ENCODE peak calls at places on chromosomes 3 and 15, in six cellular contexts. One of them, this sample, is unnamed.

GRCh38 chr3:43968465-43968864 is 273.2 kb upstream of the TOPAZ1 start:
- DNase-seq in activated CD8-positive, alpha-beta T cell treated with anti-CD3 and anti-CD28 coated beads for 36 hours: no peak
- DNase-seq in uterus: no peak
- DNase-seq in WTC11: peak
- DNase-seq in PC-3: no peak
- DNase-seq in heart left ventricle: no peak
- DNase-seq in this sample: no peak

GRCh38 chr3:64266065-64266874 is 41.0 kb upstream of the PRICKLE2 start:
- DNase-seq in PC-3: peak
- DNase-seq in WTC11: no peak
- DNase-seq in heart left ventricle: peak
- DNase-seq in activated CD8-positive, alpha-beta T cell treated with anti-CD3 and anti-CD28 coated beads for 36 hours: no peak
- DNase-seq in uterus: peak
- DNase-seq in this sample: no peak

GRCh38 chr3:184727357-184728060 is 15.6 kb upstream of the MAGEF1 start:
- DNase-seq in WTC11: peak
- DNase-seq in PC-3: peak
- DNase-seq in uterus: peak
- DNase-seq in activated CD8-positive, alpha-beta T cell treated with anti-CD3 and anti-CD28 coated beads for 36 hours: peak
- DNase-seq in heart left ventricle: peak
- DNase-seq in this sample: no peak

GRCh38 chr15:69816522-69816921 is 281.2 kb downstream of the TLE3 start:
- DNase-seq in activated CD8-positive, alpha-beta T cell treated with anti-CD3 and anti-CD28 coated beads for 36 hours: no peak
- DNase-seq in WTC11: no peak
- DNase-seq in heart left ventricle: no peak
- DNase-seq in PC-3: no peak
- DNase-seq in uterus: no peak
- DNase-seq in this sample: no peak

GRCh38 chr3:62015111-62015510 is 358.2 kb downstream of the FEZF2 start:
- DNase-seq in heart left ventricle: no peak
- DNase-seq in uterus: no peak
- DNase-seq in activated CD8-positive, alpha-beta T cell treated with anti-CD3 and anti-CD28 coated beads for 36 hours: no peak
- DNase-seq in WTC11: no peak
- DNase-seq in PC-3: no peak
- DNase-seq in this sample: no peak

GRCh38 chr3:170357920-170358854 is 672 bp downstream of the SKIL start:
- DNase-seq in uterus: peak
- DNase-seq in heart left ventricle: peak
- DNase-seq in activated CD8-positive, alpha-beta T cell treated with anti-CD3 and anti-CD28 coated beads for 36 hours: peak
- DNase-seq in PC-3: peak
- DNase-seq in WTC11: peak
- DNase-seq in this sample: peak

GRCh38 chr3:147616998-147617619 is 207.9 kb downstream of the ZIC1 start:
- DNase-seq in heart left ventricle: no peak
- DNase-seq in activated CD8-positive, alpha-beta T cell treated with anti-CD3 and anti-CD28 coated beads for 36 hours: no peak
- DNase-seq in PC-3: peak
- DNase-seq in uterus: no peak
- DNase-seq in WTC11: no peak
- DNase-seq in this sample: no peak

GRCh38 chr3:63967675-63968611 is 55.4 kb downstream of the PSMD6 start:
- DNase-seq in heart left ventricle: peak
- DNase-seq in activated CD8-positive, alpha-beta T cell treated with anti-CD3 and anti-CD28 coated beads for 36 hours: peak
- DNase-seq in WTC11: no peak
- DNase-seq in PC-3: no peak
- DNase-seq in uterus: peak
- DNase-seq in this sample: peak

GRCh38 chr3:27253831-27254230 is 115.4 kb downstream of the NEK10 start:
- DNase-seq in WTC11: peak
- DNase-seq in activated CD8-positive, alpha-beta T cell treated with anti-CD3 and anti-CD28 coated beads for 36 hours: peak
- DNase-seq in PC-3: peak
- DNase-seq in heart left ventricle: no peak
- DNase-seq in uterus: no peak
- DNase-seq in this sample: peak

GRCh38 chr15:63718590-63719035 is 115.1 kb downstream of the HERC1 start:
- DNase-seq in heart left ventricle: no peak
- DNase-seq in PC-3: peak
- DNase-seq in uterus: no peak
- DNase-seq in WTC11: no peak
- DNase-seq in activated CD8-positive, alpha-beta T cell treated with anti-CD3 and anti-CD28 coated beads for 36 hours: no peak
- DNase-seq in this sample: no peak

GRCh38 chr15:40106203-40107161 is 2.2 kb downstream of the BMF start:
- DNase-seq in uterus: peak
- DNase-seq in activated CD8-positive, alpha-beta T cell treated with anti-CD3 and anti-CD28 coated beads for 36 hours: no peak
- DNase-seq in PC-3: peak
- DNase-seq in WTC11: peak
- DNase-seq in heart left ventricle: no peak
- DNase-seq in this sample: peak

GRCh38 chr3:120908030-120908802 is at the start of gene STXBP5L:
- DNase-seq in uterus: peak
- DNase-seq in WTC11: peak
- DNase-seq in PC-3: peak
- DNase-seq in heart left ventricle: peak
- DNase-seq in activated CD8-positive, alpha-beta T cell treated with anti-CD3 and anti-CD28 coated beads for 36 hours: peak
- DNase-seq in this sample: peak

GRCh38 chr3:46903341-46904302 is 26.1 kb downstream of the PTH1R start:
- DNase-seq in PC-3: peak
- DNase-seq in uterus: no peak
- DNase-seq in activated CD8-positive, alpha-beta T cell treated with anti-CD3 and anti-CD28 coated beads for 36 hours: no peak
- DNase-seq in heart left ventricle: no peak
- DNase-seq in WTC11: no peak
- DNase-seq in this sample: peak

GRCh38 chr3:32994045-32994444 is 42.6 kb downstream of the CCR4 start:
- DNase-seq in activated CD8-positive, alpha-beta T cell treated with anti-CD3 and anti-CD28 coated beads for 36 hours: no peak
- DNase-seq in uterus: no peak
- DNase-seq in WTC11: no peak
- DNase-seq in PC-3: no peak
- DNase-seq in heart left ventricle: no peak
- DNase-seq in this sample: no peak

GRCh38 chr15:89416339-89417183 is 79.8 kb downstream of the RHCG start:
- DNase-seq in activated CD8-positive, alpha-beta T cell treated with anti-CD3 and anti-CD28 coated beads for 36 hours: peak
- DNase-seq in PC-3: peak
- DNase-seq in WTC11: peak
- DNase-seq in heart left ventricle: peak
- DNase-seq in uterus: no peak
- DNase-seq in this sample: peak

GRCh38 chr3:66993082-66993481 is 5.0 kb upstream of the KBTBD8 start:
- DNase-seq in heart left ventricle: no peak
- DNase-seq in PC-3: no peak
- DNase-seq in activated CD8-positive, alpha-beta T cell treated with anti-CD3 and anti-CD28 coated beads for 36 hours: no peak
- DNase-seq in uterus: no peak
- DNase-seq in WTC11: no peak
- DNase-seq in this sample: no peak

GRCh38 chr3:101780661-101781060 is 1.6 kb downstream of the NXPE3 start:
- DNase-seq in WTC11: no peak
- DNase-seq in PC-3: peak
- DNase-seq in activated CD8-positive, alpha-beta T cell treated with anti-CD3 and anti-CD28 coated beads for 36 hours: no peak
- DNase-seq in heart left ventricle: no peak
- DNase-seq in uterus: peak
- DNase-seq in this sample: no peak

GRCh38 chr3:38585791-38586420 is 63.6 kb downstream of the SCN5A start:
- DNase-seq in activated CD8-positive, alpha-beta T cell treated with anti-CD3 and anti-CD28 coated beads for 36 hours: no peak
- DNase-seq in uterus: no peak
- DNase-seq in heart left ventricle: peak
- DNase-seq in WTC11: no peak
- DNase-seq in PC-3: no peak
- DNase-seq in this sample: no peak

GRCh38 chr3:42829628-42830436 is 20.6 kb downstream of the ACKR2 start:
- DNase-seq in activated CD8-positive, alpha-beta T cell treated with anti-CD3 and anti-CD28 coated beads for 36 hours: no peak
- DNase-seq in heart left ventricle: no peak
- DNase-seq in PC-3: peak
- DNase-seq in uterus: no peak
- DNase-seq in WTC11: no peak
- DNase-seq in this sample: no peak

GRCh38 chr15:74489518-74490338 is 28.8 kb upstream of the UBL7 start:
- DNase-seq in uterus: peak
- DNase-seq in WTC11: peak
- DNase-seq in heart left ventricle: peak
- DNase-seq in activated CD8-positive, alpha-beta T cell treated with anti-CD3 and anti-CD28 coated beads for 36 hours: peak
- DNase-seq in PC-3: peak
- DNase-seq in this sample: peak

GRCh38 chr3:172065967-172066762 is 26.8 kb downstream of the FNDC3B start:
- DNase-seq in PC-3: peak
- DNase-seq in WTC11: no peak
- DNase-seq in uterus: no peak
- DNase-seq in heart left ventricle: no peak
- DNase-seq in activated CD8-positive, alpha-beta T cell treated with anti-CD3 and anti-CD28 coated beads for 36 hours: no peak
- DNase-seq in this sample: no peak

GRCh38 chr3:23474580-23475357 is 271.6 kb downstream of the UBE2E2 start:
- DNase-seq in heart left ventricle: no peak
- DNase-seq in PC-3: no peak
- DNase-seq in uterus: no peak
- DNase-seq in activated CD8-positive, alpha-beta T cell treated with anti-CD3 and anti-CD28 coated beads for 36 hours: no peak
- DNase-seq in WTC11: no peak
- DNase-seq in this sample: no peak

GRCh38 chr3:40477671-40478070 is 749 bp downstream of the ZNF619 start:
- DNase-seq in heart left ventricle: no peak
- DNase-seq in uterus: no peak
- DNase-seq in PC-3: peak
- DNase-seq in activated CD8-positive, alpha-beta T cell treated with anti-CD3 and anti-CD28 coated beads for 36 hours: no peak
- DNase-seq in WTC11: no peak
- DNase-seq in this sample: no peak

GRCh38 chr3:41241800-41242571 is 42.7 kb downstream of the CTNNB1 start:
- DNase-seq in heart left ventricle: no peak
- DNase-seq in activated CD8-positive, alpha-beta T cell treated with anti-CD3 and anti-CD28 coated beads for 36 hours: no peak
- DNase-seq in uterus: no peak
- DNase-seq in WTC11: no peak
- DNase-seq in PC-3: no peak
- DNase-seq in this sample: no peak

GRCh38 chr3:94990952-94991705 is 928.3 kb downstream of the NSUN3 start:
- DNase-seq in PC-3: no peak
- DNase-seq in heart left ventricle: no peak
- DNase-seq in uterus: no peak
- DNase-seq in activated CD8-positive, alpha-beta T cell treated with anti-CD3 and anti-CD28 coated beads for 36 hours: no peak
- DNase-seq in WTC11: no peak
- DNase-seq in this sample: no peak
- TF ChIP-seq CTCF in PC-3: peak
- TF ChIP-seq CTCF in heart left ventricle: no peak
- TF ChIP-seq CTCF in uterus: no peak
- TF ChIP-seq CTCF in activated CD8-positive, alpha-beta T cell treated with anti-CD3 and anti-CD28 coated beads for 36 hours: no peak
- TF ChIP-seq CTCF in WTC11: no peak
- TF ChIP-seq CTCF in this sample: no peak

DNA sequence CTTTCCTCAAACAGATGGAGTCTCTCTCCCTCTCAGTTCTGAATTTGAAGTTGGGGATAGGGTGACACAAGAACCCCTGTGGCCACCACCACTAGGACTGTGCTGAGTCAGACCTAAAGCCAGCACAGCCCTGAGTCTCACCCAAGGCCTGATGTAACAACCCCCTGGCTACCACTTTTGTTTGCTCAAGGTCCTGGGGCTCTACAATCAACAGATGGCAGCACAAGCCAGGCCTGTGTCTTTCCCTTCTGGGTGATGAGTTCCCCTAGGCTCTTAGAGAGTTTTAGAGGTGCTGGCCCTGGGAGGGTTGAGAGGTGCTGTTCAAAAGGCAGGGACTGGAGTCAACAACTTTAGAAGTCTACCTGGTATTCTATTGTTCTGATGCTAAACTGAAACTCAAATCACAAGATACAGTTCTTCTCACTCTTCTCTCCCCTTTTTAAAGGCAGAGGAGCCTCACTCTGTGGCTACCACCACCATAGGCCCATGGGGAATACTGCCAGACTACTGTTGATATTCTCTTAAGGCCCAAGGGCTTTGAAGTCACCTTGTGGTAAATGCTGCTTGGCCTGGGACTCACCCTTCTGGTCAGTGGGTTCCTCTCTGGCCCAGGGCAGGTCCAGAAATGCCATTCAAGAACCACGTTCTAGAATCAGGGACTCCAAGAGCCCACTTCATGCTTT is 6.5 kb downstream of the OR5K4 start:
- DNase-seq in uterus: no peak
- DNase-seq in heart left ventricle: no peak
- DNase-seq in WTC11: no peak
- DNase-seq in PC-3: peak
- DNase-seq in activated CD8-positive, alpha-beta T cell treated with anti-CD3 and anti-CD28 coated beads for 36 hours: peak
- DNase-seq in this sample: no peak
- TF ChIP-seq CTCF in uterus: no peak
- TF ChIP-seq CTCF in heart left ventricle: no peak
- TF ChIP-seq CTCF in WTC11: no peak
- TF ChIP-seq CTCF in PC-3: peak
- TF ChIP-seq CTCF in activated CD8-positive, alpha-beta T cell treated with anti-CD3 and anti-CD28 coated beads for 36 hours: no peak
- TF ChIP-seq CTCF in this sample: no peak

DNA sequence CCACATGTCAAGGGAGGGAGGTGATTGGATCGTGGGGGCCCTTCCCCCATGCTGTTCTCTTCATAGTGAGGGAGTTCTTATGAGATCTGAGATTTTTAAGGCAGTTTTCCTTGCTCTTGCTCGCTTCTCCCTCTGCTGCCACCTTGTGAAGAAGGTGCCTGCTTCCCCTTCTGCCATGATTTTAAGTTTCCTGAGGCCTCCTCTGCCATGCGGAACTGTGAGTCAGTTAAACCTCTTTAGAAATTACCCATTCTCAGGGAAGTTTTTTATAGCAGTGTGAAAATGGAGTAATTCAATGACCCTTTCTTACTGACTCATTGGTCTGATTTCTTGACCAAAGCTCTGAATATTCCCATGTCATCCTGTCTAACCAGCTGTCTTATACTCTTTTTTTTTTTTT is 484.4 kb upstream of the TPRG1 start:
- DNase-seq in uterus: no peak
- DNase-seq in PC-3: peak
- DNase-seq in WTC11: peak
- DNase-seq in heart left ventricle: no peak
- DNase-seq in activated CD8-positive, alpha-beta T cell treated with anti-CD3 and anti-CD28 coated beads for 36 hours: no peak
- DNase-seq in this sample: no peak
- TF ChIP-seq CTCF in uterus: no peak
- TF ChIP-seq CTCF in PC-3: peak
- TF ChIP-seq CTCF in WTC11: no peak
- TF ChIP-seq CTCF in heart left ventricle: no peak
- TF ChIP-seq CTCF in activated CD8-positive, alpha-beta T cell treated with anti-CD3 and anti-CD28 coated beads for 36 hours: no peak
- TF ChIP-seq CTCF in this sample: peak

GRCh38 chr3:14289590-14290453 is 111.2 kb downstream of the LSM3 start:
- DNase-seq in WTC11: no peak
- DNase-seq in activated CD8-positive, alpha-beta T cell treated with anti-CD3 and anti-CD28 coated beads for 36 hours: no peak
- DNase-seq in heart left ventricle: peak
- DNase-seq in PC-3: peak
- DNase-seq in uterus: peak
- DNase-seq in this sample: no peak
- TF ChIP-seq CTCF in WTC11: no peak
- TF ChIP-seq CTCF in activated CD8-positive, alpha-beta T cell treated with anti-CD3 and anti-CD28 coated beads for 36 hours: no peak
- TF ChIP-seq CTCF in heart left ventricle: no peak
- TF ChIP-seq CTCF in PC-3: no peak
- TF ChIP-seq CTCF in uterus: no peak
- TF ChIP-seq CTCF in this sample: no peak

DNA sequence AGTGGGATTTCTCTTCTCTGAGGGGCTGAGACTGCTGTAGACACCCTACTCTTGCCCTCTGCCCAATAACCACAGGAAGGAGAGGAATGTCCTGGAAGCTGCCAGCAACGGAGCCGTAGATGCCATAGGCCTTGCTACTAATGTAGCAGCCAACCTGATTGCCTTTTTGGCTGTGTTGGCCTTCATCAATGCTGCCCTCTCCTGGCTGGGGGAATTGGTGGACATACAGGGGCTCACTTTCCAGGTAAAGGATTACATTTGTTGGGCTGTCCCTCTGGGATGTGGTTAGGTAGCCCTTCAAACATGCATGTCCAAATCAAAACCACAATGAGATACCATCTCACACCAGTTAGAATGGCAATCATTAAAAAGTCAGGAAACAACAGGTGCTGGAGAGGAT is 16.1 kb downstream of the SLC28A2 start:
- DNase-seq in activated CD8-positive, alpha-beta T cell treated with anti-CD3 and anti-CD28 coated beads for 36 hours: peak
- DNase-seq in WTC11: peak
- DNase-seq in PC-3: peak
- DNase-seq in heart left ventricle: no peak
- DNase-seq in uterus: no peak
- DNase-seq in this sample: no peak
- TF ChIP-seq CTCF in activated CD8-positive, alpha-beta T cell treated with anti-CD3 and anti-CD28 coated beads for 36 hours: no peak
- TF ChIP-seq CTCF in WTC11: no peak
- TF ChIP-seq CTCF in PC-3: peak
- TF ChIP-seq CTCF in heart left ventricle: no peak
- TF ChIP-seq CTCF in uterus: no peak
- TF ChIP-seq CTCF in this sample: no peak

This sample was measured in psoas muscle.